ENCODE peak calls at places on chromosomes 11 and 22, in ten cellular contexts. Q is GM04503; H is left cardiac atrium; W is activated naive CD4-positive, alpha-beta T cell; G is body of pancreas; M is astrocyte of the cerebellum; V is cardiac muscle cell; T is stimulated activated naive CD8-positive, alpha-beta T cell treated with anti-CD3 and anti-CD28 coated beads, Interleukin-15, amount 100 ng/mL, for 72 hours; L is GM19239; F is GM13977. I is an unnamed sample.

GRCh38 chr11:1559103-1559951 is 12.7 kb downstream of the DUSP8 start:
- DNase-seq in M (no peak), V (no peak), G (peak), L (no peak), T (no peak), F (peak), W (no peak), H (peak), Q (peak), I (no peak)

GRCh38 chr11:104908186-104908531 is 9.9 kb upstream of the CASP12 start:
- DNase-seq in G (no peak), L (no peak), Q (no peak), F (no peak), H (no peak), T (no peak), M (no peak), W (no peak), V (no peak), I (no peak)

GRCh38 chr11:62542111-62542745 is 4.4 kb downstream of the AHNAK start:
- DNase-seq in G (no peak), L (no peak), W (no peak), T (no peak), H (no peak), V (no peak), M (no peak), Q (no peak), F (peak), I (no peak)

GRCh38 chr22:26273011-26273675 is 103.9 kb downstream of the SEZ6L start:
- DNase-seq in G (no peak), V (no peak), F (no peak), H (no peak), L (no peak), T (no peak), W (no peak), M (no peak), Q (no peak), I (no peak)

GRCh38 chr11:74417379-74417804 is 19.2 kb upstream of the PGM2L1 start:
- DNase-seq in Q (no peak), W (no peak), G (no peak), L (no peak), T (peak), H (no peak), V (no peak), F (no peak), M (peak), I (no peak)

GRCh38 chr22:42177891-42178336 is 47.3 kb upstream of the CYP2D6 start:
- DNase-seq in V (no peak), T (no peak), H (no peak), M (no peak), L (no peak), W (no peak), Q (no peak), F (no peak), G (no peak), I (no peak)

GRCh38 chr11:60705895-60706294 is 6.5 kb downstream of the MS4A8 start:
- DNase-seq in F (no peak), H (no peak), M (no peak), W (no peak), L (no peak), V (no peak), T (no peak), G (no peak), Q (no peak), I (no peak)

GRCh38 chr11:64688534-64688982 is 34.4 kb downstream of the NRXN2 start:
- DNase-seq in G (peak), H (peak), F (peak), Q (peak), M (peak), T (peak), W (peak), V (peak), L (peak), I (peak)

GRCh38 chr22:41565403-41566054 is 4.7 kb downstream of the CSDC2 start:
- DNase-seq in V (no peak), F (no peak), M (peak), Q (peak), H (no peak), T (peak), G (no peak), W (no peak), L (no peak), I (no peak)

GRCh38 chr11:59437770-59438169 is 1.5 kb downstream of the OR5A1 start:
- DNase-seq in M (no peak), W (no peak), Q (no peak), T (no peak), V (no peak), G (no peak), L (no peak), H (no peak), F (no peak), I (no peak)

GRCh38 chr11:110290591-110291334 is 5.7 kb downstream of the RDX start:
- DNase-seq in Q (no peak), V (no peak), F (no peak), L (no peak), W (no peak), G (no peak), M (no peak), H (no peak), T (no peak), I (no peak)